ENCODE peak calls at places on chromosomes 16 and 17, in ten cellular contexts. One of them, this sample, is unnamed. For H3K27me3, the result is how much of the 10 kb centered on the place peaks cover.

GRCh38 chr16:83898463-83899271 is at the start of gene MLYCD:
- DNase-seq in effector memory CD4-positive, alpha-beta T cell: peak
- DNase-seq in CD8-positive, alpha-beta memory T cell: peak
- DNase-seq in ovary: peak
- DNase-seq in trophoblast cell: peak
- DNase-seq in heart right ventricle: peak
- DNase-seq in Caco-2: peak
- DNase-seq in brain microvascular endothelial cell: peak
- DNase-seq in H1: peak
- DNase-seq in astrocyte: peak
- DNase-seq in this sample: peak

GRCh38 chr16:29314292-29314934 is 92.1 kb downstream of the NPIPB11 start:
- DNase-seq in effector memory CD4-positive, alpha-beta T cell: no peak
- DNase-seq in CD8-positive, alpha-beta memory T cell: no peak
- DNase-seq in ovary: peak
- DNase-seq in trophoblast cell: no peak
- DNase-seq in heart right ventricle: no peak
- DNase-seq in Caco-2: no peak
- DNase-seq in brain microvascular endothelial cell: no peak
- DNase-seq in H1: no peak
- DNase-seq in astrocyte: no peak
- DNase-seq in this sample: no peak

GRCh38 chr16:58020628-58021521 is 4.7 kb upstream of the MMP15 start:
- DNase-seq in effector memory CD4-positive, alpha-beta T cell: peak
- DNase-seq in CD8-positive, alpha-beta memory T cell: peak
- DNase-seq in ovary: peak
- DNase-seq in trophoblast cell: no peak
- DNase-seq in heart right ventricle: peak
- DNase-seq in Caco-2: peak
- DNase-seq in brain microvascular endothelial cell: peak
- DNase-seq in H1: no peak
- DNase-seq in astrocyte: no peak
- DNase-seq in this sample: no peak

GRCh38 chr17:64441772-64442549 is 7.0 kb upstream of the MILR1 start:
- DNase-seq in effector memory CD4-positive, alpha-beta T cell: peak
- DNase-seq in CD8-positive, alpha-beta memory T cell: no peak
- DNase-seq in ovary: no peak
- DNase-seq in trophoblast cell: peak
- DNase-seq in heart right ventricle: no peak
- DNase-seq in Caco-2: no peak
- DNase-seq in brain microvascular endothelial cell: peak
- DNase-seq in H1: no peak
- DNase-seq in astrocyte: peak
- DNase-seq in this sample: no peak

GRCh38 chr16:46427340-46428107 is 193.7 kb downstream of the SHCBP1 start:
- DNase-seq in effector memory CD4-positive, alpha-beta T cell: no peak
- DNase-seq in CD8-positive, alpha-beta memory T cell: no peak
- DNase-seq in ovary: no peak
- DNase-seq in trophoblast cell: no peak
- DNase-seq in heart right ventricle: peak
- DNase-seq in Caco-2: no peak
- DNase-seq in brain microvascular endothelial cell: no peak
- DNase-seq in H1: no peak
- DNase-seq in astrocyte: no peak
- DNase-seq in this sample: no peak

GRCh38 chr16:77430360-77430759 is 4.5 kb downstream of the ADAMTS18 start:
- DNase-seq in effector memory CD4-positive, alpha-beta T cell: no peak
- DNase-seq in CD8-positive, alpha-beta memory T cell: no peak
- DNase-seq in ovary: no peak
- DNase-seq in trophoblast cell: no peak
- DNase-seq in heart right ventricle: no peak
- DNase-seq in Caco-2: no peak
- DNase-seq in brain microvascular endothelial cell: no peak
- DNase-seq in H1: no peak
- DNase-seq in astrocyte: no peak
- DNase-seq in this sample: no peak

GRCh38 chr17:6641374-6641818 is 536 bp downstream of the TXNDC17 start:
- DNase-seq in effector memory CD4-positive, alpha-beta T cell: no peak
- DNase-seq in CD8-positive, alpha-beta memory T cell: no peak
- DNase-seq in ovary: no peak
- DNase-seq in trophoblast cell: peak
- DNase-seq in heart right ventricle: no peak
- DNase-seq in Caco-2: no peak
- DNase-seq in brain microvascular endothelial cell: no peak
- DNase-seq in H1: peak
- DNase-seq in astrocyte: no peak
- DNase-seq in this sample: no peak

GRCh38 chr16:54417384-54417783 is 130.8 kb upstream of the IRX3 start:
- DNase-seq in effector memory CD4-positive, alpha-beta T cell: no peak
- DNase-seq in CD8-positive, alpha-beta memory T cell: no peak
- DNase-seq in ovary: no peak
- DNase-seq in trophoblast cell: no peak
- DNase-seq in heart right ventricle: no peak
- DNase-seq in Caco-2: no peak
- DNase-seq in brain microvascular endothelial cell: no peak
- DNase-seq in H1: no peak
- DNase-seq in astrocyte: no peak
- DNase-seq in this sample: no peak

GRCh38 chr17:50344712-50345380 is 1.1 kb upstream of the XYLT2 start:
- DNase-seq in effector memory CD4-positive, alpha-beta T cell: no peak
- DNase-seq in CD8-positive, alpha-beta memory T cell: no peak
- DNase-seq in ovary: no peak
- DNase-seq in trophoblast cell: no peak
- DNase-seq in heart right ventricle: no peak
- DNase-seq in Caco-2: no peak
- DNase-seq in brain microvascular endothelial cell: no peak
- DNase-seq in H1: no peak
- DNase-seq in astrocyte: no peak
- DNase-seq in this sample: no peak

GRCh38 chr16:89357055-89357454 is 133.3 kb downstream of the ANKRD11 start:
- DNase-seq in effector memory CD4-positive, alpha-beta T cell: no peak
- DNase-seq in CD8-positive, alpha-beta memory T cell: no peak
- DNase-seq in ovary: peak
- DNase-seq in trophoblast cell: no peak
- DNase-seq in heart right ventricle: no peak
- DNase-seq in Caco-2: peak
- DNase-seq in brain microvascular endothelial cell: no peak
- DNase-seq in H1: no peak
- DNase-seq in astrocyte: no peak
- DNase-seq in this sample: no peak

GRCh38 chr17:70099267-70099666 is 24.2 kb downstream of the KCNJ16 start:
- DNase-seq in effector memory CD4-positive, alpha-beta T cell: no peak
- DNase-seq in CD8-positive, alpha-beta memory T cell: no peak
- DNase-seq in ovary: no peak
- DNase-seq in trophoblast cell: no peak
- DNase-seq in heart right ventricle: no peak
- DNase-seq in Caco-2: no peak
- DNase-seq in brain microvascular endothelial cell: no peak
- DNase-seq in H1: no peak
- DNase-seq in astrocyte: no peak
- DNase-seq in this sample: no peak

GRCh38 chr16:80500116-80500859 is 40.5 kb upstream of the DYNLRB2 start:
- DNase-seq in effector memory CD4-positive, alpha-beta T cell: no peak
- DNase-seq in CD8-positive, alpha-beta memory T cell: no peak
- DNase-seq in ovary: no peak
- DNase-seq in trophoblast cell: no peak
- DNase-seq in heart right ventricle: no peak
- DNase-seq in Caco-2: peak
- DNase-seq in brain microvascular endothelial cell: no peak
- DNase-seq in H1: no peak
- DNase-seq in astrocyte: no peak
- DNase-seq in this sample: no peak

GRCh38 chr17:41792835-41793748 is 6.6 kb upstream of the JUP start:
- DNase-seq in effector memory CD4-positive, alpha-beta T cell: no peak
- DNase-seq in CD8-positive, alpha-beta memory T cell: no peak
- DNase-seq in ovary: peak
- DNase-seq in trophoblast cell: peak
- DNase-seq in heart right ventricle: peak
- DNase-seq in Caco-2: peak
- DNase-seq in brain microvascular endothelial cell: peak
- DNase-seq in H1: no peak
- DNase-seq in astrocyte: peak
- DNase-seq in this sample: no peak

GRCh38 chr17:62616993-62617893 is 10.2 kb upstream of the MRC2 start:
- DNase-seq in effector memory CD4-positive, alpha-beta T cell: no peak
- DNase-seq in CD8-positive, alpha-beta memory T cell: no peak
- DNase-seq in ovary: no peak
- DNase-seq in trophoblast cell: no peak
- DNase-seq in heart right ventricle: no peak
- DNase-seq in Caco-2: no peak
- DNase-seq in brain microvascular endothelial cell: no peak
- DNase-seq in H1: no peak
- DNase-seq in astrocyte: no peak
- DNase-seq in this sample: peak

GRCh38 chr16:66970775-66971725 is 10.0 kb downstream of the CES3 start:
- DNase-seq in effector memory CD4-positive, alpha-beta T cell: no peak
- DNase-seq in CD8-positive, alpha-beta memory T cell: no peak
- DNase-seq in ovary: no peak
- DNase-seq in trophoblast cell: no peak
- DNase-seq in heart right ventricle: no peak
- DNase-seq in Caco-2: no peak
- DNase-seq in brain microvascular endothelial cell: peak
- DNase-seq in H1: no peak
- DNase-seq in astrocyte: peak
- DNase-seq in this sample: no peak

GRCh38 chr17:74107107-74107506 is 96.4 kb upstream of the RPL38 start:
- DNase-seq in effector memory CD4-positive, alpha-beta T cell: no peak
- DNase-seq in CD8-positive, alpha-beta memory T cell: no peak
- DNase-seq in ovary: no peak
- DNase-seq in trophoblast cell: no peak
- DNase-seq in heart right ventricle: no peak
- DNase-seq in Caco-2: no peak
- DNase-seq in brain microvascular endothelial cell: no peak
- DNase-seq in H1: no peak
- DNase-seq in astrocyte: no peak
- DNase-seq in this sample: no peak
- H3K27me3 ChIP-seq in effector memory CD4-positive, alpha-beta T cell: under half
- H3K27me3 ChIP-seq in CD8-positive, alpha-beta memory T cell: under half
- H3K27me3 ChIP-seq in ovary: under half
- H3K27me3 ChIP-seq in trophoblast cell: under half
- H3K27me3 ChIP-seq in heart right ventricle: half or more
- H3K27me3 ChIP-seq in Caco-2: under half
- H3K27me3 ChIP-seq in brain microvascular endothelial cell: under half
- H3K27me3 ChIP-seq in H1: under half
- H3K27me3 ChIP-seq in astrocyte: under half
- H3K27me3 ChIP-seq in this sample: under half

DNA sequence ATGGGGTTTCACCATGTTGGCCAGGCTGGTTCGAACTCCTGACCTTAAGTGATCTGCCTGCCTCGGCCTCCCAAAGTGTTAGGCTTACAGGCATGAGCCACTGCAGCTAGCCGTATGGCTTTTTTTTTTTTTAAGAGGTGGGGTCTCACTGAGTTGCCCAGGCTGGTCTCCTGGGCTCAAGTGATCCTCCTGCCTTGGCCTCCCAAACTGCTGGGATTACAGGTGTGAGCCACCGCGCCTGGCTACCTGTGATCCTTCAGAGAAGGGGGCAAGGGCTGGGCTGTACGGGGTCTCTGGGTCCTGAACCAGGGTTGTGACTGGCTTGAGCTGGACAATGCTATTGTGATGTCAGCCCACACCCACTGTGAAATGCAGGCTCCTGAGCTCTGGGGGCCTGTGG is at the start of gene RNF151:
- DNase-seq in effector memory CD4-positive, alpha-beta T cell: no peak
- DNase-seq in CD8-positive, alpha-beta memory T cell: no peak
- DNase-seq in ovary: no peak
- DNase-seq in trophoblast cell: no peak
- DNase-seq in heart right ventricle: no peak
- DNase-seq in Caco-2: no peak
- DNase-seq in brain microvascular endothelial cell: no peak
- DNase-seq in H1: no peak
- DNase-seq in astrocyte: no peak
- DNase-seq in this sample: no peak
- H3K4me3 ChIP-seq in effector memory CD4-positive, alpha-beta T cell: peak
- H3K4me3 ChIP-seq in CD8-positive, alpha-beta memory T cell: peak
- H3K4me3 ChIP-seq in ovary: peak
- H3K4me3 ChIP-seq in trophoblast cell: peak
- H3K4me3 ChIP-seq in heart right ventricle: peak
- H3K4me3 ChIP-seq in Caco-2: peak
- H3K4me3 ChIP-seq in brain microvascular endothelial cell: peak
- H3K4me3 ChIP-seq in H1: peak
- H3K4me3 ChIP-seq in astrocyte: peak
- H3K4me3 ChIP-seq in this sample: peak

GRCh38 chr17:48629411-48629759 is 3.2 kb upstream of the HOXB9 start:
- DNase-seq in effector memory CD4-positive, alpha-beta T cell: no peak
- DNase-seq in CD8-positive, alpha-beta memory T cell: no peak
- DNase-seq in ovary: no peak
- DNase-seq in trophoblast cell: no peak
- DNase-seq in heart right ventricle: no peak
- DNase-seq in Caco-2: no peak
- DNase-seq in brain microvascular endothelial cell: no peak
- DNase-seq in H1: no peak
- DNase-seq in astrocyte: no peak
- DNase-seq in this sample: no peak

GRCh38 chr17:48630925-48631692 is 5.0 kb upstream of the HOXB9 start:
- DNase-seq in effector memory CD4-positive, alpha-beta T cell: no peak
- DNase-seq in CD8-positive, alpha-beta memory T cell: no peak
- DNase-seq in ovary: no peak
- DNase-seq in trophoblast cell: no peak
- DNase-seq in heart right ventricle: no peak
- DNase-seq in Caco-2: peak
- DNase-seq in brain microvascular endothelial cell: no peak
- DNase-seq in H1: no peak
- DNase-seq in astrocyte: no peak
- DNase-seq in this sample: no peak

GRCh38 chr17:48628641-48629410 is 2.7 kb upstream of the HOXB9 start:
- DNase-seq in effector memory CD4-positive, alpha-beta T cell: no peak
- DNase-seq in CD8-positive, alpha-beta memory T cell: no peak
- DNase-seq in ovary: no peak
- DNase-seq in trophoblast cell: no peak
- DNase-seq in heart right ventricle: no peak
- DNase-seq in Caco-2: no peak
- DNase-seq in brain microvascular endothelial cell: no peak
- DNase-seq in H1: no peak
- DNase-seq in astrocyte: no peak
- DNase-seq in this sample: no peak

GRCh38 chr17:48631693-48632578 is 5.8 kb upstream of the HOXB9 start:
- DNase-seq in effector memory CD4-positive, alpha-beta T cell: no peak
- DNase-seq in CD8-positive, alpha-beta memory T cell: no peak
- DNase-seq in ovary: no peak
- DNase-seq in trophoblast cell: no peak
- DNase-seq in heart right ventricle: no peak
- DNase-seq in Caco-2: no peak
- DNase-seq in brain microvascular endothelial cell: no peak
- DNase-seq in H1: no peak
- DNase-seq in astrocyte: no peak
- DNase-seq in this sample: no peak

GRCh38 chr17:48630009-48630924 is 4.1 kb upstream of the HOXB9 start:
- DNase-seq in effector memory CD4-positive, alpha-beta T cell: no peak
- DNase-seq in CD8-positive, alpha-beta memory T cell: no peak
- DNase-seq in ovary: no peak
- DNase-seq in trophoblast cell: no peak
- DNase-seq in heart right ventricle: no peak
- DNase-seq in Caco-2: no peak
- DNase-seq in brain microvascular endothelial cell: no peak
- DNase-seq in H1: no peak
- DNase-seq in astrocyte: no peak
- DNase-seq in this sample: no peak
- H3K27me3 ChIP-seq in effector memory CD4-positive, alpha-beta T cell: half or more
- H3K27me3 ChIP-seq in CD8-positive, alpha-beta memory T cell: half or more
- H3K27me3 ChIP-seq in ovary: under half
- H3K27me3 ChIP-seq in trophoblast cell: half or more
- H3K27me3 ChIP-seq in heart right ventricle: half or more
- H3K27me3 ChIP-seq in Caco-2: under half
- H3K27me3 ChIP-seq in brain microvascular endothelial cell: half or more
- H3K27me3 ChIP-seq in H1: half or more
- H3K27me3 ChIP-seq in astrocyte: half or more
- H3K27me3 ChIP-seq in this sample: under half

GRCh38 chr16:2027024-2028010 is 615 bp downstream of the NHERF2 start:
- DNase-seq in effector memory CD4-positive, alpha-beta T cell: no peak
- DNase-seq in CD8-positive, alpha-beta memory T cell: peak
- DNase-seq in ovary: peak
- DNase-seq in trophoblast cell: no peak
- DNase-seq in heart right ventricle: peak
- DNase-seq in Caco-2: peak
- DNase-seq in brain microvascular endothelial cell: peak
- DNase-seq in H1: no peak
- DNase-seq in astrocyte: peak
- DNase-seq in this sample: no peak
- H3K4me3 ChIP-seq in effector memory CD4-positive, alpha-beta T cell: peak
- H3K4me3 ChIP-seq in CD8-positive, alpha-beta memory T cell: no peak
- H3K4me3 ChIP-seq in ovary: peak
- H3K4me3 ChIP-seq in trophoblast cell: peak
- H3K4me3 ChIP-seq in heart right ventricle: peak
- H3K4me3 ChIP-seq in Caco-2: peak
- H3K4me3 ChIP-seq in brain microvascular endothelial cell: peak
- H3K4me3 ChIP-seq in H1: peak
- H3K4me3 ChIP-seq in astrocyte: peak
- H3K4me3 ChIP-seq in this sample: peak